ENCODE peak calls at places on chromosomes 16 and 17, in six cellular contexts. N is mesothelial cell of epicardium, S is Caki2, K is RCC 7860, L is left colon, M is T-helper 1 cell. X is an unnamed sample.

GRCh38 chr16:46743232-46743719 is 4.9 kb downstream of the MYLK3 start:
- DNase-seq in K (no peak), L (no peak), S (no peak), M (no peak), N (no peak), X (no peak)

GRCh38 chr17:42285346-42286050 is 2.8 kb upstream of the STAT5A start:
- DNase-seq in L (no peak), N (no peak), K (no peak), M (no peak), S (no peak), X (no peak)

GRCh38 chr17:18235743-18236256 is 10.4 kb downstream of the LLGL1 start:
- DNase-seq in N (no peak), S (no peak), K (no peak), L (no peak), M (no peak), X (no peak)

GRCh38 chr17:57902117-57902799 is 52.4 kb upstream of the MRPS23 start:
- DNase-seq in K (peak; percentile 81), S (peak; percentile 74), L (no peak), N (no peak), M (no peak), X (peak; percentile 35)

GRCh38 chr17:30472238-30472890 is 4.8 kb upstream of the GOSR1 start:
- DNase-seq in N (no peak), S (no peak), M (no peak), L (no peak), K (no peak), X (no peak)

GRCh38 chr17:50184057-50184456 is 17.4 kb downstream of the COL1A1 start:
- DNase-seq in K (no peak), N (no peak), L (no peak), M (no peak), S (no peak), X (no peak)

GRCh38 chr16:1492923-1493745 is at the start of gene TELO2:
- DNase-seq in N (peak; percentile 90), S (peak; percentile 88), K (peak; percentile 58), L (peak; percentile 63), M (peak; percentile 88), X (peak; percentile 85)

GRCh38 chr17:62921837-62922236 is 44.2 kb upstream of the TANC2 start:
- DNase-seq in N (no peak), M (no peak), L (no peak), K (no peak), S (no peak), X (no peak)

GRCh38 chr16:89613101-89613953 is at the start of gene DPEP1:
- DNase-seq in L (no peak), M (no peak), S (no peak), N (no peak), K (no peak), X (no peak)

GRCh38 chr16:27677300-27677699 is 127.4 kb downstream of the KATNIP start:
- DNase-seq in N (no peak), K (peak; percentile 62), L (no peak), M (no peak), S (peak; percentile 66), X (no peak)

GRCh38 chr17:35084987-35085386 is 21.5 kb upstream of the RFFL start:
- DNase-seq in S (peak; percentile 92), N (no peak), K (peak; percentile 94), M (no peak), L (no peak), X (no peak)

GRCh38 chr17:56125830-56126819 is 27.1 kb upstream of the ANKFN1 start:
- DNase-seq in S (no peak), N (no peak), K (no peak), M (no peak), L (no peak), X (no peak)

GRCh38 chr16:2835638-2836493 is 5.8 kb downstream of the ZG16B start:
- DNase-seq in N (no peak), L (peak; percentile 75), K (peak; percentile 100), S (peak; percentile 100), M (no peak), X (peak; percentile 72)

GRCh38 chr17:74937064-74938051 is 1.7 kb downstream of the OTOP3 start:
- DNase-seq in N (no peak), L (no peak), M (no peak), K (no peak), S (no peak), X (no peak)

GRCh38 chr16:3143598-3144330 is 8.9 kb downstream of the ZNF213 start:
- DNase-seq in M (no peak), L (peak; percentile 67), N (no peak), K (no peak), S (no peak), X (peak; percentile 12)

GRCh38 chr17:46108120-46108519 is 85.1 kb downstream of the KANSL1 start:
- DNase-seq in N (no peak), L (no peak), S (no peak), M (no peak), K (no peak), X (no peak)

GRCh38 chr16:50434872-50435478 is 66.2 kb upstream of the BRD7 start:
- DNase-seq in S (no peak), M (no peak), N (no peak), K (no peak), L (no peak), X (no peak)

GRCh38 chr16:20901441-20902112 is 1.0 kb downstream of the LYRM1 start:
- DNase-seq in K (peak; percentile 48), S (peak; percentile 57), L (peak; percentile 63), N (peak; percentile 40), M (peak; percentile 3), X (peak; percentile 80)

GRCh38 chr17:7253082-7253481 is 1.1 kb downstream of the ELP5 start:
- DNase-seq in K (no peak), S (no peak), N (no peak), L (no peak), M (no peak), X (no peak)

GRCh38 chr16:75116081-75116910 is at the start of gene LDHD:
- DNase-seq in M (no peak), L (peak; percentile 88), S (peak; percentile 41), N (no peak), K (peak; percentile 26), X (peak; percentile 93)

GRCh38 chr16:566475-567361 is at the start of gene NHLRC4:
- DNase-seq in N (no peak), M (peak; percentile 29), K (no peak), S (no peak), L (peak; percentile 67), X (peak; percentile 69)

GRCh38 chr16:55283776-55284717 is 40.0 kb upstream of the IRX6 start:
- DNase-seq in S (peak; percentile 65), N (no peak), L (no peak), K (no peak), M (no peak), X (no peak)

GRCh38 chr16:46717692-46718091 is 28.2 kb downstream of the ORC6 start:
- DNase-seq in S (no peak), N (peak; percentile 24), M (no peak), L (no peak), K (no peak), X (no peak)

GRCh38 chr16:27244363-27244755 is 24.2 kb downstream of the NSMCE1 start:
- DNase-seq in S (no peak), L (no peak), K (no peak), M (no peak), N (no peak), X (peak; percentile 35)

GRCh38 chr16:15765880-15766279 is 90.9 kb downstream of the MYH11 start:
- DNase-seq in M (no peak), L (no peak), K (peak; percentile 17), S (peak; percentile 41), N (no peak), X (no peak)

GRCh38 chr16:1929105-1929504 is 10.9 kb upstream of the HS3ST6 start:
- DNase-seq in K (no peak), S (peak; percentile 74), N (no peak), M (no peak), L (no peak), X (no peak)

GRCh38 chr16:86922311-86922710 is 344.0 kb downstream of the FOXL1 start:
- DNase-seq in K (no peak), N (no peak), L (no peak), M (no peak), S (no peak), X (no peak)

GRCh38 chr17:55731586-55732250 is 9.1 kb upstream of the TMEM100 start:
- DNase-seq in L (peak; percentile 47), M (no peak), S (no peak), K (no peak), N (no peak), X (no peak)

GRCh38 chr17:75838410-75838809 is 5.8 kb downstream of the UNC13D start:
- DNase-seq in N (no peak), S (no peak), L (no peak), K (no peak), M (no peak), X (no peak)

GRCh38 chr16:8863594-8864424 is 5.0 kb downstream of the CARHSP1 start:
- DNase-seq in S (peak; percentile 95), K (peak; percentile 60), M (no peak), L (peak; percentile 69), N (no peak), X (no peak)

GRCh38 chr16:79599837-79600635 is 501 bp downstream of the MAF start:
- DNase-seq in N (peak; percentile 74), M (peak; percentile 55), S (peak; percentile 59), L (peak; percentile 30), K (peak; percentile 23), X (peak; percentile 73)

GRCh38 chr16:11613381-11614303 is 26.9 kb upstream of the LITAF start:
- DNase-seq in M (no peak), N (no peak), K (peak; percentile 79), L (peak; percentile 90), S (peak; percentile 76), X (peak; percentile 89)

GRCh38 chr17:5467416-5467815 is 1.4 kb downstream of the DHX33 start:
- DNase-seq in N (no peak), L (no peak), S (no peak), K (no peak), M (no peak), X (no peak)

GRCh38 chr16:11757671-11758545 is 15.3 kb upstream of the TXNDC11 start:
- DNase-seq in M (no peak), S (peak; percentile 86), K (peak; percentile 90), L (peak; percentile 53), N (no peak), X (no peak)

GRCh38 chr16:15498427-15499175 is 64.2 kb downstream of the BMERB1 start:
- DNase-seq in L (no peak), N (no peak), K (no peak), M (no peak), S (no peak), X (no peak)

GRCh38 chr16:60337671-60338070 is 1603.6 kb upstream of the GOT2 start:
- DNase-seq in L (no peak), N (no peak), K (no peak), S (no peak), M (no peak), X (no peak)

GRCh38 chr16:659618-660017 is 8.3 kb upstream of the RHOT2 start:
- DNase-seq in K (no peak), L (no peak), N (no peak), S (no peak), M (no peak), X (no peak)

X was measured in lower lobe of right lung.